ENCODE peak calls at places on chromosomes 7 and 10, in eight cellular contexts. K is GM13977, P is H9, A is AG09319, B is endothelial cell of umbilical vein, E is mucosa of descending colon, X is body of pancreas, V is IMR-90. F is an unnamed sample.

GRCh38 chr7:71555758-71556157 is 423.8 kb downstream of the GALNT17 start:
- DNase-seq in V (no peak), B (no peak), X (no peak), K (no peak), E (no peak), P (no peak), A (no peak), F (no peak)

GRCh38 chr10:45386657-45387056 is 12.6 kb downstream of the ALOX5 start:
- DNase-seq in K (no peak), B (no peak), P (no peak), E (no peak), X (no peak), A (no peak), V (no peak), F (peak)

GRCh38 chr7:30135551-30136271 is 925 bp downstream of the MTURN start:
- DNase-seq in E (peak), P (no peak), A (peak), X (peak), V (peak), B (peak), K (peak), F (peak)

GRCh38 chr10:104309980-104310978 is 28.0 kb downstream of the ITPRIP start:
- DNase-seq in X (peak), K (no peak), B (peak), P (no peak), V (peak), A (peak), E (no peak), F (no peak)

GRCh38 chr10:110681023-110681681 is 37.0 kb downstream of the RBM20 start:
- DNase-seq in A (no peak), P (peak), E (no peak), X (peak), K (peak), V (peak), B (peak), F (peak)

GRCh38 chr10:123427386-123427785 is 238.8 kb upstream of the GPR26 start:
- DNase-seq in A (no peak), B (no peak), P (no peak), K (no peak), V (no peak), X (no peak), E (no peak), F (peak)

GRCh38 chr10:6918305-6918704 is 338.2 kb upstream of the PRKCQ start:
- DNase-seq in B (no peak), X (peak), V (no peak), A (no peak), E (no peak), P (peak), K (no peak), F (peak)

GRCh38 chr10:110820321-110820814 is 51.4 kb upstream of the PDCD4 start:
- DNase-seq in B (peak), A (no peak), K (no peak), P (no peak), V (no peak), E (no peak), X (peak), F (no peak)

GRCh38 chr7:94823952-94824351 is 83.4 kb upstream of the PPP1R9A start:
- DNase-seq in E (no peak), K (no peak), X (no peak), P (no peak), B (peak), V (peak), A (peak), F (peak)

GRCh38 chr7:28958235-28958945 is at the start of gene TRIL:
- DNase-seq in V (peak), A (peak), K (peak), B (peak), P (peak), X (peak), E (peak), F (peak)

GRCh38 chr7:35465791-35466336 is 212.0 kb upstream of the TBX20 start:
- DNase-seq in K (no peak), B (no peak), A (no peak), P (no peak), X (peak), E (no peak), V (no peak), F (no peak)

GRCh38 chr7:28773423-28774129 is 184.6 kb downstream of the TRIL start:
- DNase-seq in P (no peak), B (peak), K (no peak), V (no peak), X (no peak), A (no peak), E (no peak), F (no peak)

GRCh38 chr10:69863580-69863979 is 61.9 kb downstream of the COL13A1 start:
- DNase-seq in V (peak), E (peak), A (no peak), P (no peak), X (no peak), B (peak), K (no peak), F (peak)

GRCh38 chr7:15867441-15867840 is 181.0 kb upstream of the MEOX2 start:
- DNase-seq in V (no peak), B (no peak), A (no peak), P (no peak), E (no peak), K (no peak), X (no peak), F (no peak)

GRCh38 chr7:138632866-138633602 is 68.1 kb downstream of the SVOPL start:
- DNase-seq in B (no peak), K (no peak), A (no peak), X (no peak), P (no peak), V (no peak), E (no peak), F (no peak)

GRCh38 chr7:132683967-132684690 is 107.9 kb upstream of the PLXNA4 start:
- DNase-seq in K (no peak), V (no peak), A (no peak), E (no peak), B (no peak), X (no peak), P (no peak), F (no peak)
- TF ChIP-seq CTCF in K (no peak), V (no peak), A (no peak), E (no peak), B (no peak), X (no peak), P (peak), F (no peak)

DNA sequence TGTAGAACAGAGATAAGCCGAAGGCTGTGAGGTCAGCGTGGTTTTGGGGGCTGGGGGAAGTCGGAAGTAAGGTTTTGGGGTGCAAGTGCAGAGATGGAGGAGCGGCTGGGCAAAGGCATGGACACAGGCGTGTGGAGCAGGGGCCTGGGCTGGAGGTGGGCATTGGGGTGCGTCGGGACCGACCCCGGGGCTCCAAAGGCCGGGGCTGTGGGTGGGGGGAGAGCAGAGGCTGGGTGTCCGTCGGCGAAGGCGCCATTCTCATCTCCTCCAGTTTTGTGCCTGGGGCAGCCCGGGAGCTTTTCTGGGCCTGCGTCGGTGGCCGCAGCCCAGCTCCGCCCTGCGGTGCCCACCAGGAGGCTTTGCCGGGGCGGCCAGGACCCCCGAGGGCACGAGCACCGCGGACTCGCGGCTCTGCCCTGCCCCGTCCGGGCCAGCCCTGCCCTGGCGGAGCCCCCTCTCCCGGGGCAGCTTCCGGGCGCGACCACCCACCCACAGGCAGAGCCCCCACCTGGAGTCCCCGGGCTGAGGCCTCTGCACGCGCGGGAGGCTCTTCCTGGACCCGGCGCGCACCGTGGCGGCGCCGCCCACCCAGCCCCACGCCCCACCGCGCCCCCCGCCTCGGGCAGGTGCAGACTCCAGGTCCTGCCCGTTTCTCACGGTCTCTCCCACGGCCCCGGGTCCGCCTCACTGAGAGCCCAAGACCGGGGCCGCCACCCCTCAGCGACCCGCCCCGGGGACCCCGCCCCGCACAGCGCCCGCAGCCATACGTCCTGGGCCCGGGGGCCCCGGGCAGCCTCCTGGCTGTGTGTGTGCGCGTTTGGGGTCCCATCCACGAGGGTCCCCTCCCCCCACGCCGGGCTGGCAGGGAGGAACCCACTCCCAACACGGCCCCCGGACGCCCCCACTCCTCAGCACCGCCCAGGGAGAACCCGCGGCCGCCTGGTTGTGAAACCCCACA is 7.7 kb upstream of the SCART1 start:
- DNase-seq in A (no peak), E (no peak), K (no peak), P (no peak), X (no peak), V (no peak), B (no peak), F (no peak)
- TF ChIP-seq CTCF in A (no peak), E (no peak), K (no peak), P (no peak), X (no peak), V (no peak), B (no peak), F (no peak)

GRCh38 chr10:68576118-68576517 is 16.0 kb downstream of the TET1 start:
- DNase-seq in B (no peak), X (no peak), E (no peak), A (no peak), P (peak), K (no peak), V (no peak), F (no peak)
- TF ChIP-seq CTCF in B (no peak), X (no peak), E (no peak), A (no peak), P (peak), K (no peak), V (no peak), F (no peak)

GRCh38 chr10:114486938-114487814 is 82.9 kb upstream of the AFAP1L2 start:
- DNase-seq in K (no peak), A (no peak), V (peak), X (no peak), B (peak), P (no peak), E (no peak), F (peak)
- TF ChIP-seq CTCF in K (no peak), A (no peak), V (no peak), X (no peak), B (no peak), P (peak), E (no peak), F (no peak)

DNA sequence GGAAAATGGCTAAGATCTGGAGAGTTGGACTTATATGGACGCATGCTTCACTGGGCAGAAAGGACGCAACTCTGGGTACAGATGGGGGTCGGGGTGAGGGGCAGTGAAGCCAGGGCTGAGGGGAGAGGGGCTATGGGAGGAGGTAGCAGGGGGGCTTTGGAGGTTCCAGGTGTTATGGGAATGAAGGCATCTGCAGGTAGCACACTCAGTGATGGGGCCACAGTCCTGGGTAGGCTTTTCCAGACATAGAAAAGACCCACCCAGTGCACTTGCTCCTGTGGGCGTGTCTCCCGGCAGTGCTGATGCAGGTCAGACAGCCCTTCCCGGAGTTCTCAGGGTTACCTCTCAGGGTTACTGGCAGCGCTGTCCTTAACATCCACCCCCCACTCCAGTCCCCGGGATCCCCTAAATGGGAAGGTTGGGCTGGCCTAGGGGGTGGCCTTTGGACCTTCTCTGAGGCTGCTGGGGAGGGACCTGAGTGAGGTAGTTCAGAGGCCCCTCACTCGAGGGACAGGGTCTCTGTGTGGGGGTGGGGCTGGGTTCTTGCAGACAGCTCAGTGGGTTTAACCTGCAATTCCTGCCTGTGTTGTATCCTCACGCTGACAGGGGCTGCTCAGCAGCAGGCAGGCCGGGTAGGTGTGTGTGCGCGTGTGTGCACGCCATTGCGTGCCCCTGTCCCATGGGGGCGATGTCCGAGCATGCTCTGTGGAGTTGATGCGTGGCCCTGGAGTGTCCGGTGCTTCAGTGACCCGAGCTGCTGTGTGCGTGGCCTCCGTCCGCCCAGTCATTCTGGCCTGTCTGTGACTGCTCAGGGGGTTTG is 6.2 kb downstream of the ZYX start:
- DNase-seq in V (no peak), X (no peak), E (no peak), K (no peak), A (no peak), B (no peak), P (peak), F (no peak)
- TF ChIP-seq CTCF in V (peak), X (no peak), E (no peak), K (no peak), A (no peak), B (peak), P (peak), F (no peak)

GRCh38 chr7:77346441-77346840 is 69.7 kb downstream of the GSAP start:
- DNase-seq in K (no peak), V (no peak), X (no peak), P (no peak), E (no peak), A (no peak), B (no peak), F (no peak)

GRCh38 chr7:77351539-77352004 is 64.6 kb downstream of the GSAP start:
- DNase-seq in V (no peak), B (peak), K (peak), A (no peak), E (no peak), P (no peak), X (no peak), F (no peak)

GRCh38 chr7:77352688-77353406 is 63.3 kb downstream of the GSAP start:
- DNase-seq in V (peak), X (no peak), E (no peak), P (no peak), A (no peak), K (no peak), B (no peak), F (no peak)

GRCh38 chr7:77349141-77349540 is 67.0 kb downstream of the GSAP start:
- DNase-seq in B (peak), K (no peak), A (no peak), X (no peak), E (no peak), V (peak), P (no peak), F (no peak)

DNA sequence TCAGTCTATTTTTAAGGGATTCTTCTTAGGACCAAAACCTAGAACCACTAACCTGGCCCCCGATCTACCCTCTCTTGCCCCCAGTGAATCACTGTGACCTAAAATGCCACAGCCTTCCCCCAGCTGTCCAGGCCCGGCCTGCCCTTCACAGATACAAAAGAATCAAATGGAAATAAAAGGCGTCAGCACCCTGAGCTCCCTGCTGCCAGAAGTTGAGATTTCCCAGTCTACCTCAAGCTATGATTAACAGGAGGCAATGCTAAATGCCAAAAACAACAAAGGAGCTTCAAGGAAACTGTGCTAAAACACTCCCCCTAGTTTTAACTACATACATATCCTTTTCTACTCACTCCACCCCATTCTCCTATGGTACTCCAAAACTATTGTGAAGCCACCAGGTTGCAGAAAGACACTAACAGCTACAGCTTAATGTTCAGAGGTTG is 67.8 kb downstream of the GSAP start:
- DNase-seq in K (no peak), B (peak), E (no peak), V (peak), A (no peak), X (peak), P (no peak), F (peak)
- TF ChIP-seq CTCF in K (no peak), B (no peak), E (no peak), V (no peak), A (no peak), X (no peak), P (no peak), F (no peak)

GRCh38 chr7:4765776-4766490 is 9.5 kb upstream of the AP5Z1 start:
- DNase-seq in E (no peak), X (no peak), B (no peak), V (no peak), K (no peak), P (peak), A (no peak), F (no peak)
- TF ChIP-seq CTCF in E (no peak), X (no peak), B (peak), V (peak), K (peak), P (peak), A (peak), F (peak)

DNA sequence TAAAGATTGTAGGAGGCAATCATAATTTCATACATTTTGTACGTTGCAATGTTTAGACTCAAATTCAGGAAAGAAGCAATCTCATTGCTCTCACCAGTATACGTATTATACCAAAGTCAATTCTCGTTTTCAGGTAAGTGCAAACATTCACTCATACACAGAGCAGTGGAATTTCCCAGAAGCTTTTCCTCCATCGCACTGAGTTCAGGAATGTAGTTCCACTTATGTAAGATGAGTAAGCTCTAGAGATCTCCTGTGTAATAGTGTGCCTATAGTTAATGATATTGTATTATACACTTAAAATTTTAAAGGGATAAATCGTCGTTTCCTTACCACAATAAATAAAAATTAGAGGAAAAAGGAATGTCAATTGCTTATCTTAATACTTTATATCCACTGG is 470.8 kb upstream of the KCND2 start:
- DNase-seq in B (no peak), A (no peak), P (no peak), X (no peak), K (no peak), E (no peak), V (no peak), F (peak)
- TF ChIP-seq CTCF in B (no peak), A (no peak), P (no peak), X (no peak), K (no peak), E (no peak), V (no peak), F (no peak)

GRCh38 chr10:89701238-89702120 is at the start of gene KIF20B:
- DNase-seq in A (peak), P (peak), B (peak), E (peak), K (peak), X (peak), V (peak), F (peak)
- TF ChIP-seq CTCF in A (peak), P (peak), B (no peak), E (no peak), K (peak), X (peak), V (peak), F (peak)